ENCODE peak calls at places on chromosomes 2 and 18, in ten cellular contexts. G is GM23338, K is cardiac muscle cell, P is GM10248, L is A549, A is kidney, W is BE2C, U is B cell, H is cardiac fibroblast, M is coronary artery. S is an unnamed sample.

GRCh38 chr18:39341106-39341505 is 1775.5 kb upstream of the CELF4 start:
- DNase-seq in G (no peak), H (no peak), L (no peak), M (no peak), U (no peak), K (no peak), W (no peak), A (no peak), P (no peak), S (no peak)

GRCh38 chr2:42810971-42811865 is 18.8 kb upstream of the HAAO start:
- DNase-seq in P (peak; percentile 65), W (peak; percentile 71), G (peak; percentile 86), H (peak; percentile 52), K (peak; percentile 86), U (peak; percentile 72), L (peak; percentile 32), M (peak; percentile 88), A (peak; percentile 87), S (peak; percentile 50)

GRCh38 chr2:171522804-171523338 is 597 bp downstream of the CYBRD1 start:
- DNase-seq in L (peak; percentile 5), A (peak; percentile 75), U (peak; percentile 11), K (peak; percentile 46), G (peak; percentile 63), H (peak; percentile 48), P (peak; percentile 64), M (no peak), W (no peak), S (peak; percentile 69)

GRCh38 chr2:197846789-197847188 is 42.4 kb downstream of the PLCL1 start:
- DNase-seq in L (no peak), M (no peak), A (no peak), G (no peak), W (no peak), K (peak; percentile 23), P (no peak), U (no peak), H (peak; percentile 16), S (no peak)

GRCh38 chr2:169361706-169362345 is 508 bp downstream of the LRP2 start:
- DNase-seq in W (no peak), H (no peak), L (peak; percentile 11), K (peak; percentile 5), U (peak; percentile 11), M (no peak), A (peak; percentile 70), G (peak; percentile 50), P (peak; percentile 35), S (peak; percentile 69)

GRCh38 chr18:32902566-32903330 is 129.9 kb upstream of the KLHL14 start:
- DNase-seq in U (peak; percentile 60), P (no peak), G (no peak), M (no peak), H (no peak), W (no peak), A (no peak), L (no peak), K (no peak), S (no peak)

GRCh38 chr2:216679658-216680024 is 15.7 kb downstream of the IGFBP5 start:
- DNase-seq in G (no peak), U (no peak), W (no peak), P (no peak), A (no peak), H (peak; percentile 25), L (no peak), K (no peak), M (peak; percentile 89), S (no peak)

GRCh38 chr2:54999182-54999581 is 51.1 kb downstream of the RTN4 start:
- DNase-seq in A (no peak), H (peak; percentile 75), W (no peak), P (no peak), U (no peak), G (no peak), L (no peak), M (no peak), K (peak; percentile 54), S (no peak)

GRCh38 chr18:55385770-55386169 is 202.2 kb downstream of the TCF4 start:
- DNase-seq in G (no peak), K (no peak), M (no peak), A (no peak), L (no peak), U (no peak), H (no peak), W (no peak), P (no peak), S (no peak)

DNA sequence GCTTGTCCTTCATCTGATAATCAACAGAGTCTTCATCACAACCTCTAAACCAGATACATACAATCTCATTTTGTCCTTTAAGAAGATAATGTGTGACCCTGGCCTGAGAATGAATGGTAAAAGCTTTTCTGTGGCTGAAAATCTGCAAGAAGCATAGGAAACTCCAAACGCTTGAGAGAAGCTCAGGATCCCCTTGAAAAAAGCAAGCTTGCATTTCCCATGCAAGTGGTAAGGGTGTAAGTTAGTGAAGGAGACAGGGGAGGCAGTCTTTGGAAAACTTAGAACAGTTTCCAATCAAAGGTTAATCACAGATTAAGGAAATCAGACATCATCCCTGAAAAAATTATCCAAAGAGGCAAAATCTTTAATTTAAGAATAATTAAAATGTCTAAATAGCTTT is 413.6 kb upstream of the SALL3 start:
- DNase-seq in H (no peak), K (no peak), P (no peak), M (no peak), A (no peak), U (no peak), L (no peak), W (no peak), G (no peak), S (no peak)
- TF ChIP-seq CTCF in H (no peak), K (no peak), P (no peak), M (no peak), A (no peak), U (no peak), L (no peak), W (no peak), G (no peak), S (no peak)

GRCh38 chr2:237693281-237694039 is 66.1 kb downstream of the LRRFIP1 start:
- DNase-seq in M (peak; percentile 70), A (peak; percentile 64), P (no peak), H (peak; percentile 86), U (no peak), K (no peak), W (no peak), G (no peak), L (peak; percentile 63), S (no peak)

GRCh38 chr2:237691200-237691907 is 64.0 kb downstream of the LRRFIP1 start:
- DNase-seq in K (no peak), U (peak; percentile 71), W (no peak), M (no peak), P (no peak), H (no peak), A (no peak), G (peak; percentile 69), L (no peak), S (peak; percentile 54)

GRCh38 chr2:237691908-237692600 is 64.7 kb downstream of the LRRFIP1 start:
- DNase-seq in P (peak; percentile 96), A (peak; percentile 99), K (peak; percentile 95), U (peak; percentile 99), H (peak; percentile 91), L (peak; percentile 68), G (peak; percentile 98), W (peak; percentile 99), M (peak; percentile 96), S (peak; percentile 99)

GRCh38 chr2:237694423-237695194 is 67.2 kb downstream of the LRRFIP1 start:
- DNase-seq in A (peak; percentile 70), U (no peak), M (peak; percentile 79), P (no peak), G (no peak), H (no peak), K (no peak), W (no peak), L (no peak), S (no peak)

DNA sequence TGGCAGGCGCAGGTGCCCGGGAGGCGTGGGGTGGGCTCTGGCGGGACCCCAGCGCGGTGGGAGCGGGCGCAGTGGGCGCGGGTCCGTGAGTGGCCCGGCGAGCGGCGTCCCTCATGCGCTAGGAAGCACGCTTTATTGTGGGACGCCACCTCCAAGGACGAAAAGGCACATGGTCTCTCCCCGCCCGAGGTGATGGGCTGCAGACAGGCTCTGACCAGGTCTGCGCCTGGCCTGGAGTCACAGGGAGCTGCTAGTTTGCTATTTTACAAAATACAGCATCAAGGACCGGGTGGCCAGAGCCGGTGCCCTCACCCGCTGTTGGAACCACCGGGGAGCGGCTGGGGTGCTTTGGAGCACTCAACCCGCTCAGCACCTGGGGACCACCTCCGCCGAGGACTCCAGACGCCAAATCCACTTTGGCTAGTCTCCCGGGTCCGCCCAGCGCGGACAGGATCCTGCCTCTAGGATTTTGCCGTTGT is 65.3 kb downstream of the LRRFIP1 start:
- DNase-seq in M (peak; percentile 85), U (no peak), L (no peak), A (peak; percentile 83), K (no peak), W (peak; percentile 54), G (peak; percentile 61), P (no peak), H (peak; percentile 40), S (peak; percentile 38)
- TF ChIP-seq CTCF in M (no peak), U (no peak), L (no peak), A (no peak), K (no peak), W (no peak), G (no peak), P (no peak), H (no peak), S (no peak)

GRCh38 chr2:167013227-167013626 is 124.9 kb downstream of the XIRP2 start:
- DNase-seq in K (no peak), L (no peak), A (no peak), G (no peak), P (no peak), H (peak; percentile 34), M (no peak), W (no peak), U (no peak), S (no peak)
- TF ChIP-seq CTCF in K (no peak), L (no peak), A (no peak), G (no peak), P (no peak), H (no peak), M (no peak), W (no peak), U (no peak), S (no peak)

GRCh38 chr2:71832388-71832787 is 315.3 kb downstream of the CYP26B1 start:
- DNase-seq in K (no peak), G (no peak), M (no peak), W (no peak), U (no peak), A (no peak), L (no peak), P (no peak), H (peak; percentile 14), S (no peak)

GRCh38 chr2:71833272-71833671 is 314.4 kb downstream of the CYP26B1 start:
- DNase-seq in U (no peak), G (no peak), P (no peak), W (no peak), L (no peak), K (no peak), H (no peak), A (no peak), M (no peak), S (no peak)

GRCh38 chr2:71832844-71833243 is 314.8 kb downstream of the CYP26B1 start:
- DNase-seq in L (no peak), A (no peak), G (no peak), H (no peak), K (no peak), U (no peak), W (no peak), P (no peak), M (no peak), S (no peak)

GRCh38 chr2:71830497-71831207 is 317.0 kb downstream of the CYP26B1 start:
- DNase-seq in W (no peak), L (no peak), H (peak; percentile 39), U (no peak), A (no peak), K (no peak), P (no peak), M (no peak), G (no peak), S (no peak)

GRCh38 chr2:71831208-71831577 is 316.5 kb downstream of the CYP26B1 start:
- DNase-seq in H (peak; percentile 79), A (no peak), U (no peak), P (no peak), M (peak; percentile 91), K (peak; percentile 62), L (peak; percentile 15), W (no peak), G (no peak), S (no peak)
- TF ChIP-seq CTCF in H (no peak), A (no peak), U (no peak), P (no peak), M (no peak), K (no peak), L (no peak), W (no peak), G (no peak), S (no peak)